ENCODE peak calls at places on chromosome 4, in six cellular contexts. F, A, L, I, X and Q are unnamed samples.

GRCh38 chr4:36285784-36286480 is 4.5 kb downstream of the DTHD1 start:
- DNase-seq in F (no peak), A (peak), L (no peak), I (no peak), X (no peak), Q (no peak)

GRCh38 chr4:139247241-139247640 is 32.8 kb downstream of the MGARP start:
- DNase-seq in F (peak), A (no peak), L (no peak), I (no peak), X (no peak), Q (no peak)

GRCh38 chr4:102710986-102711385 is 49.8 kb downstream of the MANBA start:
- DNase-seq in F (no peak), A (no peak), L (no peak), I (no peak), X (no peak), Q (no peak)

GRCh38 chr4:88320174-88320779 is 35.9 kb upstream of the PPM1K start:
- DNase-seq in F (no peak), A (no peak), L (no peak), I (no peak), X (no peak), Q (no peak)

GRCh38 chr4:107740381-107740780 is 20.3 kb upstream of the PAPSS1 start:
- DNase-seq in F (peak), A (no peak), L (no peak), I (no peak), X (no peak), Q (no peak)

GRCh38 chr4:9971711-9972110 is 49.6 kb downstream of the SLC2A9 start:
- DNase-seq in F (no peak), A (no peak), L (no peak), I (no peak), X (no peak), Q (no peak)

GRCh38 chr4:153310793-153311192 is 33.7 kb upstream of the MND1 start:
- DNase-seq in F (no peak), A (no peak), L (no peak), I (no peak), X (no peak), Q (no peak)

GRCh38 chr4:183906736-183907651 is 1.9 kb downstream of the STOX2 start:
- DNase-seq in F (no peak), A (no peak), L (no peak), I (no peak), X (no peak), Q (no peak)

GRCh38 chr4:171025776-171026175 is 787.4 kb upstream of the GALNTL6 start:
- DNase-seq in F (no peak), A (no peak), L (no peak), I (no peak), X (no peak), Q (no peak)

GRCh38 chr4:86670739-86671138 is 76.6 kb downstream of the PTPN13 start:
- DNase-seq in F (peak), A (no peak), L (no peak), I (no peak), X (no peak), Q (no peak)

GRCh38 chr4:7460591-7460990 is 25.9 kb upstream of the PSAPL1 start:
- DNase-seq in F (peak), A (no peak), L (no peak), I (peak), X (no peak), Q (no peak)

GRCh38 chr4:171924761-171925376 is 111.7 kb downstream of the GALNTL6 start:
- DNase-seq in F (no peak), A (no peak), L (no peak), I (no peak), X (no peak), Q (no peak)

GRCh38 chr4:5050520-5050955 is 742 bp upstream of the STK32B start:
- DNase-seq in F (peak), A (peak), L (peak), I (peak), X (peak), Q (peak)

GRCh38 chr4:180770265-180770664 is 1472.9 kb upstream of the TENM3 start:
- DNase-seq in F (no peak), A (no peak), L (no peak), I (no peak), X (no peak), Q (no peak)

GRCh38 chr4:122152699-122153328 is 683 bp downstream of the BLTP1 start:
- DNase-seq in F (peak), A (peak), L (no peak), I (peak), X (peak), Q (peak)

GRCh38 chr4:142801966-142802365 is 44.1 kb downstream of the INPP4B start:
- DNase-seq in F (no peak), A (no peak), L (peak), I (no peak), X (no peak), Q (no peak)

GRCh38 chr4:126223784-126224407 is 909.1 kb downstream of the FAT4 start:
- DNase-seq in F (peak), A (no peak), L (no peak), I (no peak), X (no peak), Q (no peak)

GRCh38 chr4:40000711-40001110 is 23.0 kb upstream of the PDS5A start:
- DNase-seq in F (no peak), A (no peak), L (no peak), I (no peak), X (no peak), Q (no peak)

GRCh38 chr4:81424336-81424735 is 47.4 kb downstream of the RASGEF1B start:
- DNase-seq in F (no peak), A (no peak), L (no peak), I (no peak), X (no peak), Q (no peak)

GRCh38 chr4:185811509-185812364 is at the start of gene SORBS2:
- DNase-seq in F (peak), A (peak), L (no peak), I (no peak), X (no peak), Q (no peak)

GRCh38 chr4:109091754-109092409 is 210.6 kb downstream of the COL25A1 start:
- DNase-seq in F (no peak), A (no peak), L (no peak), I (no peak), X (no peak), Q (no peak)

GRCh38 chr4:11503166-11503565 is 74.5 kb upstream of the HS3ST1 start:
- DNase-seq in F (no peak), A (no peak), L (no peak), I (no peak), X (peak), Q (no peak)

GRCh38 chr4:2432991-2433530 is 14.3 kb downstream of the CFAP99 start:
- DNase-seq in F (peak), A (no peak), L (no peak), I (peak), X (no peak), Q (peak)

GRCh38 chr4:134762053-134762452 is 560.5 kb upstream of the PABPC4L start:
- DNase-seq in F (no peak), A (no peak), L (no peak), I (no peak), X (no peak), Q (no peak)

GRCh38 chr4:4284827-4285618 is 4.9 kb downstream of the LYAR start:
- DNase-seq in F (no peak), A (no peak), L (no peak), I (no peak), X (no peak), Q (peak)

GRCh38 chr4:38154251-38154650 is 194.1 kb downstream of the PTTG2 start:
- DNase-seq in F (peak), A (no peak), L (no peak), I (no peak), X (no peak), Q (no peak)

GRCh38 chr4:89379541-89380035 is 72.0 kb upstream of the GPRIN3 start:
- DNase-seq in F (no peak), A (no peak), L (no peak), I (no peak), X (no peak), Q (no peak)

GRCh38 chr4:66974665-66975064 is 570.6 kb downstream of the CENPC start:
- DNase-seq in F (no peak), A (no peak), L (no peak), I (no peak), X (no peak), Q (no peak)

GRCh38 chr4:35461931-35462659 is 782.2 kb downstream of the ARAP2 start:
- DNase-seq in F (no peak), A (no peak), L (no peak), I (no peak), X (no peak), Q (no peak)

GRCh38 chr4:148445071-148445902 is 3.1 kb upstream of the NR3C2 start:
- DNase-seq in F (no peak), A (peak), L (peak), I (peak), X (peak), Q (peak)

GRCh38 chr4:142379277-142380051 is 466.6 kb downstream of the INPP4B start:
- DNase-seq in F (peak), A (no peak), L (no peak), I (no peak), X (no peak), Q (peak)

GRCh38 chr4:86837651-86838050 is 11.5 kb downstream of the SLC10A6 start:
- DNase-seq in F (no peak), A (no peak), L (no peak), I (no peak), X (no peak), Q (no peak)

GRCh38 chr4:156693557-156693956 is 278.0 kb downstream of the PDGFC start:
- DNase-seq in F (no peak), A (no peak), L (no peak), I (no peak), X (no peak), Q (no peak)

GRCh38 chr4:80196259-80197131 is 808 bp upstream of the PRDM8 start:
- DNase-seq in F (peak), A (no peak), L (no peak), I (no peak), X (no peak), Q (no peak)

GRCh38 chr4:109350121-109350520 is 47.7 kb upstream of the COL25A1 start:
- DNase-seq in F (no peak), A (no peak), L (no peak), I (no peak), X (no peak), Q (no peak)

GRCh38 chr4:7391637-7392437 is 42.9 kb downstream of the PSAPL1 start:
- DNase-seq in F (no peak), A (no peak), L (no peak), I (no peak), X (no peak), Q (no peak)

DNA sequence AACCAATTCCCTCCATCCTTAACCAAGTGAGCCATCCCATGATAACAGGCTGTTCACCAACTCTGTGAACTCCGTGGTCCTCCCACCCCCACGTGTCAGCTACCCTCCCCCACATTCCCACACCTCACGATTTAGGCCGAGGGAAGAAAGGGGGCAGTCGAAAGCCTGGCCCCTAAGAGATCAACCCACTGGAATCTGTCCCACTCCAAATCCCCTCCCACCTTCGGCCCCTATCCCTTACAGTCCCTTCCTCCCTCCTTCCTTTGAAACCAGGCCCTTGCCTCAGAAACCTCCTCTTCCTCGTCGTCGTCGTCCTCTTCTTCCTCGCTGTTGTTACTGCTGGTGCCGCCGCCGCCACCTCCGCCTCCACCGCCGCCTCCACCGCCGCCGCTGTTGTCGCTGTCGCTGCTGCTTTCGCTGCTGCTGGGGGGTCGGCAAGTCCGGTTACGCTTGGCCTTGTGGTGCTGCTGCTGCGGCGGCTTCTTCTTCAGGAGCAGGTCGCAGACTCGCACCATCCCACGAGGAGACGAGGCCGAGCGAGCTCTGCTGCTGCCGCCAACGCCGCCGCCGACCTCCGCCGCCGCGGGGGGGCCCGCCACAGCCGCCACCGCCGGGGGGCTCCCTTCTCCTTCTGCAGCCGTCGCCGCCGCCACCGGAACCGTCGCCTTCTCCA is 467 bp downstream of the ANKRD17 start:
- DNase-seq in F (peak), A (no peak), L (peak), I (peak), X (peak), Q (no peak)
- TF ChIP-seq POLR2A in F (no peak), A (no peak), L (no peak), I (no peak), X (no peak), Q (no peak)

DNA sequence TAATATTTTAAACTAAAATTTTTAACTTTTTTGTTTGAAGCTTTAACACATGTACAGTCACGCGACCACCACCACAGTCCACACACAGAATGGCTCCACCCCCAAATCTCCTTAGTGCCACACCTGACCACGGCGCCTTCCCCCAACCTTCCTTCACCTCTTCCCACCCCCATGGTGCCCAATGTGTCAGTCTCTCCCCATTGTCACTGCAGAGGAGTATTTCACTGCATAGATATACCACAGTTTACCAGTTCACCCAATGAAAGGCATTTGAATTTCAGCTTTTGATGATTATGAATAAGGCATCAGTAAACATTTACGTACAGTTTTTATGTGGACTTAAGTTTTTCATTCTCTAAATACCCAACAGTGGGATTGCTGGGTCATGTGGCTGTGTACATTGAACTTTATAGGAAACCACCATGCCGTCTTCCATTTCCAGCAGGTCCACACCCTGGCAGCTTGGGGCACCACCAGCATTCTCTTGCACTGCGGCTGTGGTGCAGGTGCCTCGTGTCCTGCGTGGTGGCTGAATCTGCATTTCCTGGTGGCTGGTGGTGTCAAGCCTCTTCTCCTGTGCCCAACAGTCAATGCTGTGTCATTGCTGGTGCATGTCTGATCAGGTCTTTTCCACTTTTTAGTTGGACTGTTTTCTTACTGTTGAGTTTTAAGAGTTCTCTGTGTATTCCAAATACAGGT is 49.0 kb downstream of the CPLX1 start:
- DNase-seq in F (no peak), A (no peak), L (no peak), I (no peak), X (no peak), Q (no peak)
- TF ChIP-seq POLR2A in F (no peak), A (peak), L (no peak), I (peak), X (no peak), Q (no peak)

GRCh38 chr4:55819634-55820033 is at the start of gene EXOC1L:
- DNase-seq in F (no peak), A (no peak), L (no peak), I (peak), X (no peak), Q (no peak)
- TF ChIP-seq POLR2A in F (no peak), A (no peak), L (no peak), I (no peak), X (no peak), Q (no peak)

GRCh38 chr4:165324918-165325304 is 2.6 kb upstream of the MSMO1 start:
- DNase-seq in F (no peak), A (no peak), L (no peak), I (no peak), X (no peak), Q (no peak)

GRCh38 chr4:165327211-165328100 is at the start of gene MSMO1:
- DNase-seq in F (peak), A (peak), L (peak), I (peak), X (peak), Q (peak)

GRCh38 chr4:165326831-165327210 is 648 bp upstream of the MSMO1 start:
- DNase-seq in F (peak), A (no peak), L (no peak), I (peak), X (peak), Q (no peak)

GRCh38 chr4:165324203-165324917 is 3.1 kb upstream of the MSMO1 start:
- DNase-seq in F (no peak), A (no peak), L (no peak), I (no peak), X (no peak), Q (no peak)

DNA sequence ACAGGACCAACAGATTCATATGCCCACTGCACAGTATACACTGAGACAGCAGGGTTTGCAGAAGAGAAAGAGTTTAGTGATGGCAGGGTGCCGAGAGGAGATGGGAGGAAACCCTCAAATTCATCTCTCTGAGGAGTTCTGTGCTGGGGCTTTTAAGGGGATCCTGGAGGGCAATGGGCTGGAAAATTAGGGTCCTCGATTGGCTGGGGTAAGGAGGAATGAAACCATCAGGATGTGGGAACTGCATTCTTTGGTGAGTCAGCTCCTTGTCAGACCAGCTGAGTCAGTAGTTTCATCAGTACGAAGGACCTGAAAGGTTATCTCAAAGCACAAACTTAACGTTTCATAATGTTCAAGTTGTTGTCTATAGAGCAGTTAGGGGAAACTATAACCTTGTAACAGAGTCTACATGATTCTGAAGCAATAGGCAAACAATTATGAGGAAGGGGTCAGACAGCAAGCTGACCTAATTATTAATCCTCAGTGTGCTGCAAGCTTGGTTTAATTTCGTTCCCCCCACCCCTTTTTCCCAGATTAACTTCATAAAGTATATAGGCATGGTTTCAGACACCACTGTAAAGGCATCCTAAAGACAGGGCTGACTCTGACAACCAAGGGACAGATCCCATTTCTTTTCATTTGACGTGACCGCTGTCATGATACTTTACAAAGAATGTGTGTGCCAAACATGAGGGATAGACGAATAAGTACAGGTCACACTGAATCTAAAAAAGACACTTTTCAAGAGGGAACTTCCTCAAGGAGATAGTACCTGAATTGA is 1.5 kb upstream of the MSMO1 start:
- DNase-seq in F (peak), A (no peak), L (no peak), I (peak), X (no peak), Q (no peak)
- TF ChIP-seq POLR2A in F (peak), A (no peak), L (no peak), I (no peak), X (no peak), Q (no peak)

GRCh38 chr4:74886490-74886889 is 46.4 kb upstream of the PARM1 start:
- DNase-seq in F (peak), A (no peak), L (no peak), I (no peak), X (no peak), Q (no peak)
- TF ChIP-seq POLR2A in F (no peak), A (no peak), L (no peak), I (no peak), X (no peak), Q (no peak)